ENCODE peak calls at places on chromosomes 12 and 14, in six cellular contexts. P is NCI-H2081; U is spleen; D is HT1080; W is aorta; H is stimulated activated CD8-positive, alpha-beta memory T cell treated with anti-CD3 and anti-CD28 coated beads, Interleukin-2, amount 100 ng/mL, for 1 hour. F is an unnamed sample.

GRCh38 chr14:83838221-83838620 is 1691.7 kb upstream of the FLRT2 start:
- DNase-seq in U (no peak), H (no peak), D (no peak), P (no peak), W (no peak), F (no peak)

GRCh38 chr12:10505620-10506019 is at the start of gene EIF2S3B:
- DNase-seq in U (peak; percentile 72), P (no peak), D (no peak), W (peak; percentile 65), H (no peak), F (no peak)

GRCh38 chr14:54337314-54337713 is 59.5 kb upstream of the CDKN3 start:
- DNase-seq in D (no peak), H (no peak), W (no peak), P (no peak), U (no peak), F (no peak)

GRCh38 chr12:101941306-101942000 is 64.1 kb downstream of the DRAM1 start:
- DNase-seq in H (no peak), U (no peak), D (no peak), W (no peak), P (no peak), F (no peak)

GRCh38 chr12:69389836-69390235 is 30.3 kb downstream of the YEATS4 start:
- DNase-seq in H (no peak), D (no peak), U (no peak), W (no peak), P (no peak), F (no peak)

GRCh38 chr14:75831455-75831854 is 150.3 kb downstream of the TGFB3 start:
- DNase-seq in W (no peak), D (peak; percentile 78), H (peak; percentile 8), U (no peak), P (peak; percentile 92), F (peak; percentile 67)

GRCh38 chr12:93578221-93578620 is 5.7 kb downstream of the SOCS2 start:
- DNase-seq in W (no peak), U (no peak), P (no peak), D (no peak), H (no peak), F (no peak)

GRCh38 chr12:115710104-115710564 is 567.4 kb downstream of the MED13L start:
- DNase-seq in U (no peak), W (no peak), P (no peak), H (no peak), D (peak; percentile 66), F (peak; percentile 36)

GRCh38 chr12:44227601-44228000 is 391.7 kb downstream of the TMEM117 start:
- DNase-seq in U (no peak), D (no peak), H (no peak), P (no peak), W (no peak), F (no peak)

GRCh38 chr14:50038398-50039119 is 77.8 kb downstream of the VCPKMT start:
- DNase-seq in P (no peak), H (no peak), D (peak; percentile 98), U (no peak), W (no peak), F (no peak)

GRCh38 chr12:75564398-75564797 is 53.0 kb upstream of the KRR1 start:
- DNase-seq in D (no peak), W (no peak), U (no peak), P (no peak), H (no peak), F (no peak)

GRCh38 chr14:73660511-73660910 is 15.7 kb downstream of the DNAL1 start:
- DNase-seq in D (no peak), P (peak; percentile 78), H (no peak), W (no peak), U (no peak), F (no peak)

GRCh38 chr12:65612440-65612839 is 211.8 kb upstream of the HMGA2 start:
- DNase-seq in U (no peak), H (no peak), P (no peak), D (no peak), W (no peak), F (no peak)

GRCh38 chr14:35347323-35348043 is 55.3 kb downstream of the PSMA6 start:
- DNase-seq in W (no peak), H (no peak), U (no peak), D (no peak), P (peak; percentile 18), F (no peak)

GRCh38 chr14:34106310-34106709 is 155.4 kb upstream of the EGLN3 start:
- DNase-seq in H (no peak), U (no peak), W (no peak), D (no peak), P (no peak), F (no peak)